ENCODE peak calls at places on chromosome 4, in ten cellular contexts. One of them, this sample, is unnamed.

GRCh38 chr4:8589336-8589735 is 3.2 kb upstream of the CPZ start:
- DNase-seq in A673: no peak
- DNase-seq in neural progenitor cell: no peak
- DNase-seq in kidney: peak; percentile 49
- DNase-seq in IMR-90: no peak
- DNase-seq in esophagus squamous epithelium: no peak
- DNase-seq in heart left ventricle: no peak
- DNase-seq in BJ: no peak
- DNase-seq in body of pancreas: no peak
- DNase-seq in GM06990: no peak
- DNase-seq in this sample: no peak

GRCh38 chr4:46856347-46856746 is 52.7 kb downstream of the COX7B2 start:
- DNase-seq in GM06990: no peak
- DNase-seq in kidney: no peak
- DNase-seq in body of pancreas: no peak
- DNase-seq in neural progenitor cell: no peak
- DNase-seq in esophagus squamous epithelium: no peak
- DNase-seq in IMR-90: peak; percentile 10
- DNase-seq in A673: no peak
- DNase-seq in heart left ventricle: no peak
- DNase-seq in BJ: no peak
- DNase-seq in this sample: no peak

GRCh38 chr4:32985256-32985655 is 2265.1 kb downstream of the PCDH7 start:
- DNase-seq in BJ: no peak
- DNase-seq in esophagus squamous epithelium: no peak
- DNase-seq in kidney: no peak
- DNase-seq in neural progenitor cell: no peak
- DNase-seq in body of pancreas: no peak
- DNase-seq in IMR-90: no peak
- DNase-seq in GM06990: no peak
- DNase-seq in heart left ventricle: no peak
- DNase-seq in A673: peak; percentile 2
- DNase-seq in this sample: peak; percentile 14

GRCh38 chr4:77154074-77154473 is 2.9 kb upstream of the CCNG2 start:
- DNase-seq in kidney: no peak
- DNase-seq in BJ: no peak
- DNase-seq in A673: no peak
- DNase-seq in GM06990: no peak
- DNase-seq in heart left ventricle: no peak
- DNase-seq in body of pancreas: no peak
- DNase-seq in neural progenitor cell: no peak
- DNase-seq in esophagus squamous epithelium: no peak
- DNase-seq in IMR-90: no peak
- DNase-seq in this sample: no peak

GRCh38 chr4:140260227-140260626 is 106.2 kb upstream of the MAML3 start:
- DNase-seq in GM06990: no peak
- DNase-seq in A673: no peak
- DNase-seq in IMR-90: peak; percentile 94
- DNase-seq in body of pancreas: no peak
- DNase-seq in kidney: no peak
- DNase-seq in BJ: peak; percentile 35
- DNase-seq in esophagus squamous epithelium: no peak
- DNase-seq in neural progenitor cell: no peak
- DNase-seq in heart left ventricle: no peak
- DNase-seq in this sample: peak; percentile 90

GRCh38 chr4:110211007-110211769 is 12.8 kb upstream of the ELOVL6 start:
- DNase-seq in GM06990: no peak
- DNase-seq in body of pancreas: peak; percentile 39
- DNase-seq in A673: peak; percentile 56
- DNase-seq in kidney: no peak
- DNase-seq in BJ: no peak
- DNase-seq in IMR-90: peak; percentile 63
- DNase-seq in neural progenitor cell: peak; percentile 48
- DNase-seq in heart left ventricle: no peak
- DNase-seq in esophagus squamous epithelium: no peak
- DNase-seq in this sample: peak; percentile 51

GRCh38 chr4:8773124-8773931 is 98.3 kb downstream of the HMX1 start:
- DNase-seq in BJ: no peak
- DNase-seq in esophagus squamous epithelium: no peak
- DNase-seq in A673: no peak
- DNase-seq in GM06990: no peak
- DNase-seq in heart left ventricle: no peak
- DNase-seq in neural progenitor cell: no peak
- DNase-seq in kidney: peak; percentile 54
- DNase-seq in IMR-90: no peak
- DNase-seq in body of pancreas: no peak
- DNase-seq in this sample: no peak

GRCh38 chr4:56245547-56246229 is 141.6 kb downstream of the AASDH start:
- DNase-seq in neural progenitor cell: no peak
- DNase-seq in GM06990: no peak
- DNase-seq in A673: no peak
- DNase-seq in body of pancreas: no peak
- DNase-seq in heart left ventricle: no peak
- DNase-seq in IMR-90: no peak
- DNase-seq in esophagus squamous epithelium: no peak
- DNase-seq in BJ: no peak
- DNase-seq in kidney: no peak
- DNase-seq in this sample: no peak

GRCh38 chr4:42149004-42149403 is 3.5 kb downstream of the BEND4 start:
- DNase-seq in BJ: no peak
- DNase-seq in IMR-90: no peak
- DNase-seq in body of pancreas: no peak
- DNase-seq in neural progenitor cell: no peak
- DNase-seq in GM06990: peak; percentile 8
- DNase-seq in heart left ventricle: no peak
- DNase-seq in A673: no peak
- DNase-seq in esophagus squamous epithelium: no peak
- DNase-seq in kidney: no peak
- DNase-seq in this sample: no peak

GRCh38 chr4:163527172-163527571 is 32.7 kb downstream of the TMA16 start:
- DNase-seq in heart left ventricle: no peak
- DNase-seq in kidney: no peak
- DNase-seq in body of pancreas: no peak
- DNase-seq in esophagus squamous epithelium: no peak
- DNase-seq in neural progenitor cell: no peak
- DNase-seq in BJ: no peak
- DNase-seq in GM06990: no peak
- DNase-seq in IMR-90: no peak
- DNase-seq in A673: no peak
- DNase-seq in this sample: no peak

GRCh38 chr4:163525982-163526381 is 31.5 kb downstream of the TMA16 start:
- DNase-seq in kidney: no peak
- DNase-seq in GM06990: no peak
- DNase-seq in A673: no peak
- DNase-seq in heart left ventricle: no peak
- DNase-seq in IMR-90: no peak
- DNase-seq in body of pancreas: no peak
- DNase-seq in esophagus squamous epithelium: no peak
- DNase-seq in BJ: no peak
- DNase-seq in neural progenitor cell: no peak
- DNase-seq in this sample: no peak

GRCh38 chr4:163528618-163529017 is 34.1 kb downstream of the TMA16 start:
- DNase-seq in A673: no peak
- DNase-seq in esophagus squamous epithelium: no peak
- DNase-seq in IMR-90: no peak
- DNase-seq in GM06990: no peak
- DNase-seq in body of pancreas: no peak
- DNase-seq in heart left ventricle: no peak
- DNase-seq in kidney: no peak
- DNase-seq in BJ: no peak
- DNase-seq in neural progenitor cell: no peak
- DNase-seq in this sample: no peak

GRCh38 chr4:163523791-163524365 is 29.4 kb downstream of the TMA16 start:
- DNase-seq in body of pancreas: no peak
- DNase-seq in heart left ventricle: no peak
- DNase-seq in GM06990: no peak
- DNase-seq in neural progenitor cell: no peak
- DNase-seq in kidney: no peak
- DNase-seq in BJ: no peak
- DNase-seq in esophagus squamous epithelium: no peak
- DNase-seq in A673: no peak
- DNase-seq in IMR-90: no peak
- DNase-seq in this sample: no peak
- H3K36me3 ChIP-seq in body of pancreas: peaks cover 23% of the 10 kb centered on the region
- H3K36me3 ChIP-seq in heart left ventricle: peaks cover 87% of the 10 kb centered on the region
- H3K36me3 ChIP-seq in GM06990: peaks cover 12% of the 10 kb centered on the region
- H3K36me3 ChIP-seq in neural progenitor cell: peaks cover 26% of the 10 kb centered on the region
- H3K36me3 ChIP-seq in kidney: peaks cover 7% of the 10 kb centered on the region
- H3K36me3 ChIP-seq in BJ: peaks cover 5% of the 10 kb centered on the region
- H3K36me3 ChIP-seq in esophagus squamous epithelium: no peaks in the 10 kb centered on the region
- H3K36me3 ChIP-seq in A673: peaks cover 65% of the 10 kb centered on the region
- H3K36me3 ChIP-seq in IMR-90: peaks cover 12% of the 10 kb centered on the region
- H3K36me3 ChIP-seq in this sample: peaks cover 2% of the 10 kb centered on the region

GRCh38 chr4:1939664-1940509 is 68.7 kb downstream of the NSD2 start:
- DNase-seq in BJ: peak; percentile 51
- DNase-seq in body of pancreas: peak; percentile 80
- DNase-seq in esophagus squamous epithelium: no peak
- DNase-seq in neural progenitor cell: no peak
- DNase-seq in kidney: peak; percentile 12
- DNase-seq in A673: peak; percentile 17
- DNase-seq in heart left ventricle: no peak
- DNase-seq in GM06990: no peak
- DNase-seq in IMR-90: peak; percentile 95
- DNase-seq in this sample: peak; percentile 93
- H3K36me3 ChIP-seq in BJ: peaks cover 6% of the 10 kb centered on the region
- H3K36me3 ChIP-seq in body of pancreas: peaks cover 6% of the 10 kb centered on the region
- H3K36me3 ChIP-seq in esophagus squamous epithelium: no peaks in the 10 kb centered on the region
- H3K36me3 ChIP-seq in neural progenitor cell: peaks cover 34% of the 10 kb centered on the region
- H3K36me3 ChIP-seq in kidney: peaks cover 19% of the 10 kb centered on the region
- H3K36me3 ChIP-seq in A673: peaks cover 94% of the 10 kb centered on the region
- H3K36me3 ChIP-seq in heart left ventricle: peaks cover 86% of the 10 kb centered on the region
- H3K36me3 ChIP-seq in GM06990: peaks cover 20% of the 10 kb centered on the region
- H3K36me3 ChIP-seq in IMR-90: peaks cover 17% of the 10 kb centered on the region
- H3K36me3 ChIP-seq in this sample: peaks cover 22% of the 10 kb centered on the region

GRCh38 chr4:39319678-39320077 is 46.5 kb downstream of the RFC1 start:
- DNase-seq in kidney: no peak
- DNase-seq in neural progenitor cell: no peak
- DNase-seq in A673: no peak
- DNase-seq in esophagus squamous epithelium: no peak
- DNase-seq in IMR-90: peak; percentile 90
- DNase-seq in body of pancreas: no peak
- DNase-seq in BJ: peak; percentile 56
- DNase-seq in GM06990: no peak
- DNase-seq in heart left ventricle: no peak
- DNase-seq in this sample: peak; percentile 97
- H3K36me3 ChIP-seq in kidney: peaks cover 22% of the 10 kb centered on the region
- H3K36me3 ChIP-seq in neural progenitor cell: peaks cover 20% of the 10 kb centered on the region
- H3K36me3 ChIP-seq in A673: peaks cover 33% of the 10 kb centered on the region
- H3K36me3 ChIP-seq in esophagus squamous epithelium: no peaks in the 10 kb centered on the region
- H3K36me3 ChIP-seq in IMR-90: peaks cover 6% of the 10 kb centered on the region
- H3K36me3 ChIP-seq in body of pancreas: peaks cover 9% of the 10 kb centered on the region
- H3K36me3 ChIP-seq in BJ: no peaks in the 10 kb centered on the region
- H3K36me3 ChIP-seq in GM06990: peaks cover 5% of the 10 kb centered on the region
- H3K36me3 ChIP-seq in heart left ventricle: peaks cover 88% of the 10 kb centered on the region
- H3K36me3 ChIP-seq in this sample: peaks cover 3% of the 10 kb centered on the region

DNA sequence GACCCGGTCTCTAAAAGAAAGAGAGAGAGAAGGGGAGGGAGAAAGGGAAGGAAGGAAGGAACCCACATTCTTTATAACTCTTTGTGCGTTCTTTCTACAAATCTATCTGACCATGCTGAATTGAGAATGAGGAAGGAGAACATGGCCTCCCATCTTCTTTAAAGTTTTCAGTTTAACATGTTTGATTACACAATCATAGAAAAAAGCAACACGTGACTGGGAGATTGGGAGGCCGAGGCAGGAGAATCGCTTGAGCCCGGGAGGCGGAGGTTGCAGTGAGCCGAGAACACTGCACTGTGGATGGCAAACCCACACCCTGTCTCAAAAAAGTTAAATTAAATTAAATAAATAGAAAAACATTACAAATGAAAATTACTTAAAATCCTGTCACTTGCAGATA is 254.5 kb downstream of the RAPGEF2 start:
- DNase-seq in IMR-90: no peak
- DNase-seq in neural progenitor cell: no peak
- DNase-seq in body of pancreas: no peak
- DNase-seq in esophagus squamous epithelium: no peak
- DNase-seq in A673: no peak
- DNase-seq in GM06990: no peak
- DNase-seq in BJ: no peak
- DNase-seq in kidney: no peak
- DNase-seq in heart left ventricle: no peak
- DNase-seq in this sample: no peak
- H3K36me3 ChIP-seq in IMR-90: peaks cover 23% of the 10 kb centered on the region
- H3K36me3 ChIP-seq in neural progenitor cell: no peaks in the 10 kb centered on the region
- H3K36me3 ChIP-seq in body of pancreas: peaks cover 27% of the 10 kb centered on the region
- H3K36me3 ChIP-seq in esophagus squamous epithelium: peaks cover 6% of the 10 kb centered on the region
- H3K36me3 ChIP-seq in A673: peaks cover 20% of the 10 kb centered on the region
- H3K36me3 ChIP-seq in GM06990: peaks cover 6% of the 10 kb centered on the region
- H3K36me3 ChIP-seq in BJ: peaks cover 6% of the 10 kb centered on the region
- H3K36me3 ChIP-seq in kidney: peaks cover 38% of the 10 kb centered on the region
- H3K36me3 ChIP-seq in heart left ventricle: peaks cover 100% of the 10 kb centered on the region
- H3K36me3 ChIP-seq in this sample: no peaks in the 10 kb centered on the region

DNA sequence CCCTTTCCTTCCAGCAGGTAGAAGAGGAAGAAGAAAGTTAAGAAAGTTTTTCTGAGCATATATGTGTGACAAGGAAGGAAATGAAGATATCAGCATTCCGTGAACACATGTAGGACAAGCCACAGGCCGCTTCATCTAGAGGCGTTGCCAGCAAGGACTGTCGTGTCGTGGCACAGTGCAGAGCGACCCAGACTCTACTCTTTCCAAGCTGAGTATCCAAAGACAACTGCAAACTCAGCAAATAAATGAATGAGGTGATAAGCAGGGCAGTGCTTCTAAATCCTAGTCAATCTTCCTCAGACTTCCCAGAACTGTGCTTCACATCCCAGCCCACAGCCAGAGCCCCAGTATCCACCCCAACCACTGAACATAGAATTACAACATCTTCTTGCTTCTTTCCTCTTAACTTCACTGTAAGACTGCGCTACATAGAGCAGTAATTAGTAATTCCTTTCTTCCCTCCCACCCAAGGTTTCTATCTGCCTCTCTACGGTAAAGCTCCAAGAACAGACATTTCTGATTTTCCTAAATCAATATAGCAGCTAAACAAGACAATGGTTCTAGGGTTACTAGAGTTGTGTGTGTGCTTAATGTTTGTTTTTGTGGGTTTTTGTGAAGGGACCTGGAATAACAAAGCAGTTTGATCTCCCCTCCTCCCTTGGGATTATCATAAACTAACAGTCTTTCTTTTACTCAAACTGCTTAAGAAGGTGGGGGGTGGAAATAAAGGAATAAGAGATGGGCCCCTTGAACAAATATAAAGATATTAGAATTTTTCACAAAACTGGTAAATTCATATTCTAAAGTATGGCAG is 71.6 kb downstream of the PAPSS1 start:
- DNase-seq in esophagus squamous epithelium: no peak
- DNase-seq in kidney: no peak
- DNase-seq in BJ: no peak
- DNase-seq in GM06990: no peak
- DNase-seq in neural progenitor cell: no peak
- DNase-seq in A673: no peak
- DNase-seq in heart left ventricle: no peak
- DNase-seq in body of pancreas: no peak
- DNase-seq in IMR-90: no peak
- DNase-seq in this sample: no peak
- H3K36me3 ChIP-seq in esophagus squamous epithelium: no peaks in the 10 kb centered on the region
- H3K36me3 ChIP-seq in kidney: peaks cover 7% of the 10 kb centered on the region
- H3K36me3 ChIP-seq in BJ: peaks cover 2% of the 10 kb centered on the region
- H3K36me3 ChIP-seq in GM06990: no peaks in the 10 kb centered on the region
- H3K36me3 ChIP-seq in neural progenitor cell: no peaks in the 10 kb centered on the region
- H3K36me3 ChIP-seq in A673: peaks cover 25% of the 10 kb centered on the region
- H3K36me3 ChIP-seq in heart left ventricle: peaks cover 34% of the 10 kb centered on the region
- H3K36me3 ChIP-seq in body of pancreas: peaks cover 8% of the 10 kb centered on the region
- H3K36me3 ChIP-seq in IMR-90: peaks cover 11% of the 10 kb centered on the region
- H3K36me3 ChIP-seq in this sample: peaks cover 2% of the 10 kb centered on the region

GRCh38 chr4:526971-527460 is 28.0 kb downstream of the PIGG start:
- DNase-seq in heart left ventricle: no peak
- DNase-seq in esophagus squamous epithelium: no peak
- DNase-seq in GM06990: no peak
- DNase-seq in body of pancreas: no peak
- DNase-seq in neural progenitor cell: no peak
- DNase-seq in A673: no peak
- DNase-seq in kidney: no peak
- DNase-seq in IMR-90: no peak
- DNase-seq in BJ: no peak
- DNase-seq in this sample: no peak
- H3K36me3 ChIP-seq in heart left ventricle: peaks cover 93% of the 10 kb centered on the region
- H3K36me3 ChIP-seq in esophagus squamous epithelium: peaks cover 32% of the 10 kb centered on the region
- H3K36me3 ChIP-seq in GM06990: peaks cover 38% of the 10 kb centered on the region
- H3K36me3 ChIP-seq in body of pancreas: peaks cover 15% of the 10 kb centered on the region
- H3K36me3 ChIP-seq in neural progenitor cell: no peaks in the 10 kb centered on the region
- H3K36me3 ChIP-seq in A673: peaks cover 24% of the 10 kb centered on the region
- H3K36me3 ChIP-seq in kidney: peaks cover 36% of the 10 kb centered on the region
- H3K36me3 ChIP-seq in IMR-90: peaks cover 61% of the 10 kb centered on the region
- H3K36me3 ChIP-seq in BJ: peaks cover 34% of the 10 kb centered on the region
- H3K36me3 ChIP-seq in this sample: peaks cover 28% of the 10 kb centered on the region

This sample was measured in fibroblast of lung.